ENCODE peak calls at places on chromosomes 6 and 20, in ten cellular contexts. D is HS-5, M is activated gamma-delta T cell treated with Interleukin-2 at 50 U/mL for 16 hours, J is neural progenitor cell, Q is adrenal gland, F is HCEC 1CT, H is astrocyte of the spinal cord, G is iPS DF 19.7, C is GM03348, E is cardiac fibroblast. L is an unnamed sample.

GRCh38 chr6:136599324-136600011 is 49.2 kb upstream of the MAP7 start:
- DNase-seq in D (no peak), Q (no peak), H (no peak), E (peak; percentile 23), G (no peak), M (no peak), F (no peak), C (no peak), J (no peak), L (peak; percentile 32)

GRCh38 chr6:149079911-149080501 is 237.5 kb upstream of the TAB2 start:
- DNase-seq in J (no peak), D (no peak), C (peak; percentile 67), F (peak; percentile 68), E (peak; percentile 70), G (no peak), M (no peak), H (peak; percentile 65), Q (peak; percentile 71), L (peak; percentile 72)

GRCh38 chr20:2840967-2841531 is 504 bp downstream of the VPS16 start:
- DNase-seq in D (peak; percentile 49), F (peak; percentile 68), E (peak; percentile 85), C (peak; percentile 87), M (no peak), H (peak; percentile 66), Q (peak; percentile 80), J (peak; percentile 55), G (no peak), L (peak; percentile 72)

GRCh38 chr6:92364948-92365386 is 1054.4 kb downstream of the EPHA7 start:
- DNase-seq in M (no peak), Q (no peak), G (no peak), H (peak; percentile 7), J (no peak), E (no peak), D (no peak), F (no peak), C (no peak), L (peak; percentile 49)

GRCh38 chr6:143940011-143940597 is 68.0 kb downstream of the PLAGL1 start:
- DNase-seq in D (peak; percentile 30), H (peak; percentile 47), J (peak; percentile 54), M (peak; percentile 51), E (peak; percentile 64), Q (peak; percentile 62), F (peak; percentile 55), G (no peak), C (peak; percentile 59), L (peak; percentile 53)

GRCh38 chr6:101110814-101111213 is 229.7 kb upstream of the ASCC3 start:
- DNase-seq in C (peak; percentile 5), F (peak; percentile 73), Q (no peak), D (no peak), G (no peak), E (no peak), J (no peak), M (no peak), H (no peak), L (no peak)

GRCh38 chr20:11140359-11140758 is 466.6 kb upstream of the JAG1 start:
- DNase-seq in H (peak; percentile 87), G (no peak), C (peak; percentile 58), Q (no peak), E (peak; percentile 91), M (no peak), D (peak; percentile 78), J (no peak), F (peak; percentile 59), L (peak; percentile 72)

GRCh38 chr6:126787635-126788034 is 330.8 kb upstream of the RSPO3 start:
- DNase-seq in G (no peak), C (no peak), H (no peak), J (no peak), E (no peak), F (no peak), M (no peak), Q (no peak), D (no peak), L (no peak)

GRCh38 chr6:143498428-143498827 is 13.1 kb downstream of the FUCA2 start:
- DNase-seq in D (no peak), M (no peak), H (no peak), Q (no peak), C (no peak), E (no peak), J (no peak), G (no peak), F (no peak), L (no peak)

GRCh38 chr6:25056130-25056529 is 120.4 kb upstream of the RIPOR2 start:
- DNase-seq in J (no peak), D (no peak), E (no peak), C (no peak), H (no peak), F (no peak), M (peak; percentile 67), Q (no peak), G (no peak), L (no peak)

GRCh38 chr20:41862023-41862422 is 243.8 kb upstream of the CHD6 start:
- DNase-seq in H (peak; percentile 8), E (no peak), M (no peak), D (no peak), J (peak; percentile 60), C (no peak), F (no peak), G (peak; percentile 7), Q (no peak), L (no peak)

GRCh38 chr6:51495016-51495805 is 592.2 kb downstream of the PKHD1 start:
- DNase-seq in E (no peak), G (no peak), H (no peak), M (no peak), Q (peak; percentile 59), D (no peak), C (no peak), F (no peak), J (peak; percentile 21), L (no peak)

GRCh38 chr6:151681426-151682059 is 125.9 kb upstream of the ESR1 start:
- DNase-seq in C (peak; percentile 75), Q (no peak), H (no peak), F (no peak), G (no peak), J (no peak), E (peak; percentile 50), M (peak; percentile 8), D (no peak), L (peak; percentile 28)

GRCh38 chr20:10093087-10093591 is 58.4 kb downstream of the ANKEF1 start:
- DNase-seq in G (no peak), Q (peak; percentile 69), J (no peak), F (peak; percentile 65), M (no peak), E (peak; percentile 33), H (peak; percentile 84), D (peak; percentile 72), C (peak; percentile 3), L (peak; percentile 84)

GRCh38 chr20:32968833-32969241 is 35.4 kb downstream of the SUN5 start:
- DNase-seq in H (no peak), G (no peak), C (peak; percentile 16), Q (no peak), F (no peak), M (no peak), D (no peak), E (no peak), J (no peak), L (peak; percentile 2)

GRCh38 chr6:29702519-29703103 is 20.6 kb upstream of the HLA-F start:
- DNase-seq in E (peak; percentile 47), M (peak; percentile 82), G (no peak), Q (no peak), C (peak; percentile 37), J (peak; percentile 84), F (peak; percentile 27), H (peak; percentile 5), D (no peak), L (no peak)

GRCh38 chr6:33082702-33083101 is 6.9 kb downstream of the HLA-DPB1 start:
- DNase-seq in C (no peak), F (peak; percentile 10), E (peak; percentile 76), H (peak; percentile 36), Q (no peak), G (no peak), M (no peak), D (no peak), J (peak; percentile 81), L (peak; percentile 49)

GRCh38 chr20:49936153-49937022 is at the start of gene RNF114:
- DNase-seq in M (peak; percentile 90), H (peak; percentile 90), E (peak; percentile 93), F (peak; percentile 87), C (peak; percentile 100), G (peak; percentile 35), J (peak; percentile 97), Q (peak; percentile 96), D (peak; percentile 97), L (peak; percentile 91)

GRCh38 chr6:161407581-161407980 is 133.7 kb upstream of the AGPAT4 start:
- DNase-seq in H (peak; percentile 60), J (peak; percentile 31), G (no peak), Q (no peak), C (no peak), D (peak; percentile 82), E (peak; percentile 64), M (no peak), F (peak; percentile 89), L (peak; percentile 84)

GRCh38 chr20:10536531-10536930 is 101.4 kb downstream of the SLX4IP start:
- DNase-seq in J (peak; percentile 27), H (peak; percentile 31), C (no peak), F (no peak), G (no peak), M (peak; percentile 14), D (no peak), E (peak; percentile 68), Q (no peak), L (peak; percentile 24)

GRCh38 chr6:113449051-113449450 is 408.1 kb upstream of the MARCKS start:
- DNase-seq in H (peak; percentile 64), M (no peak), F (peak; percentile 88), D (peak; percentile 35), C (peak; percentile 15), G (no peak), E (peak; percentile 18), J (no peak), Q (no peak), L (peak; percentile 78)

GRCh38 chr20:7199867-7200266 is 432.4 kb downstream of the BMP2 start:
- DNase-seq in G (no peak), Q (no peak), E (no peak), J (no peak), D (no peak), F (no peak), C (no peak), H (no peak), M (no peak), L (no peak)

GRCh38 chr6:146701632-146702031 is 102.9 kb downstream of the ADGB start:
- DNase-seq in J (no peak), Q (no peak), E (no peak), G (no peak), H (no peak), D (no peak), C (no peak), F (no peak), M (no peak), L (no peak)

L was measured in fibroblast of lung.